ENCODE peak calls at places on chromosomes 12 and 14, in four cellular contexts. X is upper lobe of right lung, Q is AG04449, V is aorta. J is an unnamed sample.

GRCh38 chr12:3535431-3535841 is 44.4 kb downstream of the PRMT8 start:
- DNase-seq in V (no peak), Q (no peak), X (no peak), J (no peak)

GRCh38 chr12:53950441-53950781 is 4.3 kb upstream of the HOXC12 start:
- DNase-seq in X (no peak), Q (no peak), V (no peak), J (no peak)

GRCh38 chr14:22333408-22334274 is 255.4 kb downstream of the DAD1 start:
- DNase-seq in X (no peak), V (no peak), Q (no peak), J (peak)

GRCh38 chr12:67280572-67280971 is 11.4 kb downstream of the CAND1 start:
- DNase-seq in V (no peak), X (no peak), Q (no peak), J (no peak)

GRCh38 chr12:5276327-5276880 is 155.5 kb upstream of the NTF3 start:
- DNase-seq in Q (no peak), X (no peak), V (no peak), J (no peak)

GRCh38 chr14:34857689-34858449 is 17.3 kb downstream of the BAZ1A start:
- DNase-seq in X (no peak), Q (no peak), V (no peak), J (no peak)

GRCh38 chr12:1807107-1807478 is 13.3 kb upstream of the LRTM2 start:
- DNase-seq in Q (no peak), V (peak), X (peak), J (no peak)

GRCh38 chr14:95098984-95099599 is 58.2 kb downstream of the DICER1 start:
- DNase-seq in X (no peak), Q (peak), V (no peak), J (peak)

GRCh38 chr12:10304161-10304574 is 3.5 kb upstream of the KLRD1 start:
- DNase-seq in V (no peak), Q (peak), X (no peak), J (peak)

GRCh38 chr12:97177482-97177881 is 270.4 kb downstream of the NEDD1 start:
- DNase-seq in V (no peak), Q (no peak), X (no peak), J (no peak)

GRCh38 chr12:121784460-121784859 is 9.0 kb downstream of the RHOF start:
- DNase-seq in Q (no peak), X (no peak), V (no peak), J (peak)

GRCh38 chr14:62002636-62003035 is 240.4 kb downstream of the SNAPC1 start:
- DNase-seq in V (no peak), X (no peak), Q (no peak), J (peak)

GRCh38 chr12:23335593-23335992 is 613.9 kb downstream of the SOX5 start:
- DNase-seq in V (no peak), Q (no peak), X (no peak), J (no peak)

GRCh38 chr14:100709252-100709955 is 17.3 kb upstream of the DLK1 start:
- DNase-seq in Q (no peak), V (no peak), X (no peak), J (peak)

GRCh38 chr12:67827820-67828383 is 161.3 kb upstream of the IFNG-AS1 start:
- DNase-seq in Q (peak), V (no peak), X (no peak), J (peak)

DNA sequence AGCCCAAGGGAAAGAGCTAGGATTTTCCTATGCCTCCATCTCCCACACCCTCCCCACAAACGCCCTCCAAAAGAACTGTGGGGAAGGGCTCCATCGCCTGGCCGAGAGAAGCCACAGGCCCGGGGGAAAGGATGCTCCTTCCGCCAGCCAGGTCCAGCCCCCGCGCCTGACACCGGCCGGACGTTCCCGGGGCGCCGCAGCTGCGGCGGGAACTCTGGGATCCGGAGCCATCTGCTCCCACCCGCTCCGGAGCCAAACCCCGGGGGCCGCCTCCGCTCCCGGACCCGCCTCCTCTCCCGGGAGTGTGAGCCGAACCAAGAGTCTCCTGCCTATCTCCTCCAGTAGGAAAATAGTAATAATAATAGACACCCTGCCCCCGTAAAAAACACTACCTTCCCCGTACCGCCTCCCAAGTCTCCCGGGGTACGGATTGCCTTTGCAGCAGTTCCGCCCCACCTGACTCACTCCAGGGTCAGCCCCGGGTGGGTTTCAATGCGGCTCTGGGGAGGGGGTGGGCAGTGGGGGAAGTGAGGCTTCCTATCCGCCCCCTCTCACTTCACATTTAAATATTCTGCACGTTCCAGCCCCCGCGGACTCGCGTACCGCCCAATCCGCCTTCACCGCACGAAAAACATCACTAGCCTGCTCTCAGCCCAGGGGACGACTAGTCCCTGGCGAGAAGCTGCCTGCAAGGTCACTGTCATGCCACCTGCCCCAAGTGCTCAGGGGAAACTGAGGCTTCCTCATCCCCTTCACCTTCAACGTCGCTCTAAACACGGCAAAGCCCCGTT is 2.4 kb downstream of the AGAP2 start:
- DNase-seq in X (no peak), Q (no peak), V (no peak), J (peak)
- H3K4me3 ChIP-seq in X (no peak), Q (peak), V (no peak), J (peak)

GRCh38 chr12:128052341-128052740 is 214.6 kb upstream of the TMEM132C start:
- DNase-seq in V (no peak), Q (peak), X (no peak), J (no peak)
- H3K4me3 ChIP-seq in V (no peak), Q (no peak), X (no peak), J (no peak)

DNA sequence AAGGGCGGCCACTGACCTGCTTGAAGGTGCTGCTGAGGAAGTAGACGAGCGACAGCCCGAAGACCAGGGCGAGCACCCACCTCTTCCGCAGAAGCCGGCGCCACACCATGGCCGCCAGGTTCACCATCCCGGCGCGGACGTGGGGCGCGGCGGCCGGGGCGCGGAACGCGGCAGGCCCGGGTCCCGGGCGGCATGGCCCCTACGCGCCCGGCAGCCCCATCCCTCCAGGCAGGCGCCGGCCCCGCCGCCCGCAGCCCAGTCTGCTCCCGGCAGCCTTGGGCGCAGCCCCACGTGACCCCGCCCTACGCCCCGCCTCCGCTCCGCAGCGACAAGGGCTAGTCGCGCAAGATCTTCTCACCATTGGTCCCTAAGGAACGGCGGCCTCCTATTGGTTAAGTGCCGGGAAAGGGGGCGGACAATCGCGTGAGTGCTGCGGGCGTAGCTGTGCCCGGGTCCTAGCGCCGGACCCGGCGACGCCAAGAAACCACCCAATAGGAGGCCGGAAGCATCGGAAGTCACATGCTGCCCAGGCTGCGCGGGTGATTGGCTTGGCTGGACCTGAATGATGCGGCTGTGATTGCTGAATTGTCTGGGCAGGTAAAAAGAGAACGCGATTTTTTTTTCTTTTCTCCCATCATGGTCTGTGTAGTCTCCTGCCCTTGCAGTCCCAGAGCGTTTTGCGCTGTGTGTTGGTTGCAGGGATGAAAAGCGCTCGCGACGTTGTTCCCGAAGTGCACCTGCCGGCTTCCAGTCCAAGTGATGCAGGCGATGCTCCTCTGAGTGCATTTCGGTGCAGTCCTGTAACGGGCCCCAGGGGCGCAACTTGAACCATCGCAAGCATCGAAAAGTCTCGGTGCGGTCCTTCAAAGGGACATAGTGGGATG is at the start of the genes RNFT2 and SPRING1:
- DNase-seq in X (peak), Q (peak), V (peak), J (peak)
- H3K4me3 ChIP-seq in X (peak), Q (peak), V (peak), J (peak)

DNA sequence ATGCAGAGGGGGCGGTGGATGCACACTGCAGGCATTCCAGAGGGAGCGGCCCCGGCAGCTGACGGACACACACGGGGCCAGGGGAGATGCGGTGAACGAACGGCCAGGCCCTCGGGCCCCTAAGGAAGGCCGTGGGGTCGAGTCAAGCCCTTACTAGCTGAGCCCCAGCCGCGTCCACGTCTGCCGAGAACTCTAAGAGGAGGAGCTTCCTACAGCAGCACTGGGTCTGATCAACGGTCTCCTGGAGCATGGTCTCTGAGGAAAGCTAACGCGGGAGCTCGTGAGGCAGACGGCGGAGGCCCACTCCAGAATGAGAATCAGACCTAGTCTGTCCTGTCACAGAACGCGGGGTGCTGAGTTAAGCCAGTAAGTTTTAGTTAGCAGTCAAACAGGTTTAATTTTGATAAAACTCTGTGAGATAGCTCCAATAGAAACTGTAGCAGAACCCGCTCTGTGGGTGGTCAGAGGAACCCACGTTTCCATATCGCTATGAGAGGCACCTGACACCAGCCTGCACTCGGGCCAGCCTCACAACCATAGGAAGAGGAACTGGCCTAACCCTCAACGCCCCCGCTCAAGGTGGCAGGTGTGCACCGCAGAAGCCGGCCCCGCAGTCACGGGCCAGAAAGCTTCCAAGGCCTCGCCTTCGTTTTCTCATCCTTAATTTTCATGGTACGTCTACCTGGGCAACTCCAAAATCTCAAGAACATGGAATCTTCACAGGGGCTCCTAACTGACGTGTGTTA is 55.5 kb downstream of the CDC42BPB start:
- DNase-seq in X (no peak), Q (no peak), V (peak), J (no peak)
- H3K4me3 ChIP-seq in X (no peak), Q (no peak), V (no peak), J (no peak)

DNA sequence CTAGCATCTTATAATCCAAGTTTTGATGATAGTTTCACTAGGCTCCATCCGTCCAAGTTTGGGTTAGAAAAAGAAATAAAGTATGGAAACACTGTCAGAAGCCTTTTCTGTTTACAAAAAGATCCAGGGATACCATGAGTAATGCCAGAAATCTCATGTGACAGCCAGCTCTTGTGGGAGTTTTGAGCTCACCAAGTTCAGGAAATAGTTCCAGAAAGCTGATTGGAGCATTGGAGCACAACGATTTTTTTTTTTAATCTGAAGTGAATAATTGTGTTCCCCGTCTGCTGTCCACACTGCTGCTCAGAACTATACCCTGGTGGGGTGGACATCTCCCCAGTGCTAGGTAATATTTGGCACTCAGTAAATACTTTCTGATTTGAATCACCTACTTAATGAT is 229.6 kb upstream of the NPAS3 start:
- DNase-seq in V (no peak), X (no peak), Q (no peak), J (peak)
- H3K4me3 ChIP-seq in V (no peak), X (no peak), Q (no peak), J (no peak)

GRCh38 chr14:50658203-50658602 is 9.9 kb downstream of the SAV1 start:
- DNase-seq in V (no peak), X (no peak), Q (no peak), J (peak)
- H3K4me3 ChIP-seq in V (no peak), X (peak), Q (no peak), J (peak)

DNA sequence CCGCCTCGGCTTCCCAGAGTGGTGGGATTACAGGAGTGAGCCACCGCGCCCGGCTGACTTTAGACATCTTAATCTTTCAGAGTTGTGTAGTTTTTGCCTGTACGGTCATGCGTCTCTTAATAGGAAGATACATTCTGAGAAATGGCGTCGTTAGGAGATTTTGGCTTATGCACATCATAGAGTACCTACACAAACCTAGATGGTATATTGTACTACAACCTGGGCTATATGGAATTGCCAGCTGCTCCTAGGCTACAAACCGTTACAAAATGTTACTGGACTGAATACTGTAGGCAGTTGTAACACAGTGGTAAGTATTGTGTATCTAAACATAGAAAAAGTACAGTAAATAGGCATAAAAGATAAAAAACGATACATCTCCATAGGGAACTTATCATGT is 1.3 kb downstream of the TSFM start:
- DNase-seq in X (no peak), V (no peak), Q (no peak), J (no peak)
- H3K4me3 ChIP-seq in X (peak), V (no peak), Q (no peak), J (no peak)

DNA sequence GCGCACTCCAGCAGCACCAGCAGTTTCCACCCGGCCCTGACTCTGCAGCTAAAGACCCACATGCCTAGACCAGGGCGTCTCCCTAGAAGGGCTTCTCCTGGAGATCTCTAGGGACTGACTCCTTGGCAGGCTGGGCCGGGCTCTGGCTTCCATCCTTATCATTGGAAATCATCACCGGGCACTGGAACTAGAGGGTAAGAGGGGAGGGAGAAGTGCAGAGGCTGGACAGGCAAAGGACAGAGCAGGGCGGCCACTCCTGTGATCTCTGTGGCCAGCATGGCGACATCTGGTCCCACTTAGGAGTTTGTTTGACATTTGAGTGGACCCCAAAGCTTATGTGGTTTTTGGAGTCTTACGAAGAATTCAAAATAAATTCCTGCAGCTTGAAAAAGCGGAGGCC is 7.1 kb downstream of the LTBP2 start:
- DNase-seq in X (no peak), V (peak), Q (no peak), J (peak)
- H3K4me3 ChIP-seq in X (no peak), V (no peak), Q (no peak), J (no peak)

GRCh38 chr12:113092478-113093408 is 36.2 kb downstream of the DTX1 start:
- DNase-seq in X (peak), Q (no peak), V (no peak), J (no peak)

GRCh38 chr12:113094738-113095137 is 38.2 kb downstream of the DTX1 start:
- DNase-seq in X (no peak), Q (no peak), V (no peak), J (no peak)

GRCh38 chr12:113091506-113091905 is 35.0 kb downstream of the DTX1 start:
- DNase-seq in Q (no peak), X (no peak), V (no peak), J (no peak)

GRCh38 chr12:113095405-113095804 is 38.9 kb downstream of the DTX1 start:
- DNase-seq in Q (no peak), V (no peak), X (no peak), J (no peak)

GRCh38 chr12:113093409-113094101 is 37.0 kb downstream of the DTX1 start:
- DNase-seq in V (no peak), X (no peak), Q (no peak), J (no peak)
- H3K4me3 ChIP-seq in V (no peak), X (no peak), Q (no peak), J (no peak)

J was measured in fibroblast of mammary gland.